ENCODE peak calls at places on chromosomes 13 and 19, in four cellular contexts. V, Q, L and X are unnamed samples.

GRCh38 chr13:112943309-112944125 is 25.5 kb upstream of the MCF2L start:
- DNase-seq in Q (peak; percentile 50), V (no peak), L (peak; percentile 28), X (no peak)

GRCh38 chr13:101150998-101151397 is 265.3 kb downstream of the NALCN start:
- DNase-seq in Q (no peak), L (no peak), V (no peak), X (peak; percentile 9)

GRCh38 chr13:25683056-25683455 is 311.3 kb downstream of the ATP8A2 start:
- DNase-seq in L (no peak), V (no peak), Q (no peak), X (no peak)

GRCh38 chr13:26980099-26981031 is 191.2 kb downstream of the USP12 start:
- DNase-seq in V (no peak), Q (no peak), L (no peak), X (no peak)

GRCh38 chr13:40963927-40964326 is 55.2 kb downstream of the ELF1 start:
- DNase-seq in Q (peak; percentile 69), V (no peak), L (no peak), X (no peak)

GRCh38 chr13:102392810-102393209 is 9.0 kb downstream of the FGF14 start:
- DNase-seq in V (no peak), Q (peak; percentile 33), L (no peak), X (no peak)

GRCh38 chr13:27928805-27929753 is 9.3 kb downstream of the PDX1 start:
- DNase-seq in V (no peak), L (no peak), Q (no peak), X (no peak)

GRCh38 chr19:49820125-49820524 is 2.0 kb downstream of the MED25 start:
- DNase-seq in L (no peak), Q (no peak), V (no peak), X (no peak)

GRCh38 chr13:99314640-99315176 is 7.5 kb upstream of the GPR183 start:
- DNase-seq in Q (no peak), V (peak; percentile 98), L (no peak), X (peak; percentile 93)

GRCh38 chr13:109154546-109154945 is 525.1 kb downstream of the MYO16 start:
- DNase-seq in V (peak; percentile 11), Q (peak; percentile 10), L (no peak), X (peak; percentile 80)

GRCh38 chr13:47708386-47708785 is 292.7 kb downstream of the SUCLA2 start:
- DNase-seq in L (no peak), V (no peak), Q (peak; percentile 16), X (no peak)

GRCh38 chr13:50437252-50437651 is 406.2 kb downstream of the DLEU7 start:
- DNase-seq in V (no peak), Q (peak; percentile 22), L (no peak), X (no peak)

GRCh38 chr13:24631922-24632321 is 48.3 kb upstream of the ATP12A start:
- DNase-seq in L (no peak), Q (no peak), V (no peak), X (no peak)

GRCh38 chr13:83672611-83673010 is 209.7 kb downstream of the SLITRK1 start:
- DNase-seq in Q (no peak), L (no peak), V (no peak), X (no peak)

GRCh38 chr19:48964205-48965032 is 690 bp upstream of the FTL start:
- DNase-seq in Q (peak; percentile 35), L (no peak), V (no peak), X (no peak)

GRCh38 chr19:22617614-22618325 is 16.4 kb upstream of the ZNF492 start:
- DNase-seq in Q (no peak), L (no peak), V (no peak), X (no peak)

GRCh38 chr19:10797541-10798256 is 38.3 kb downstream of the TMED1 start:
- DNase-seq in L (no peak), Q (no peak), V (peak; percentile 79), X (peak; percentile 48)

GRCh38 chr13:59842507-59842906 is 321.2 kb downstream of the DIAPH3 start:
- DNase-seq in L (no peak), Q (peak; percentile 49), V (peak; percentile 5), X (peak; percentile 17)

GRCh38 chr13:30711375-30711774 is 24.0 kb upstream of the ALOX5AP start:
- DNase-seq in Q (peak; percentile 43), V (no peak), L (no peak), X (no peak)

GRCh38 chr13:20518652-20519051 is 7.0 kb downstream of the CRYL1 start:
- DNase-seq in L (no peak), Q (no peak), V (no peak), X (no peak)

GRCh38 chr19:20254151-20254550 is 87.1 kb downstream of the ZNF486 start:
- DNase-seq in Q (peak; percentile 40), V (no peak), L (no peak), X (no peak)

GRCh38 chr19:9009935-9010651 is at the start of gene MUC16:
- DNase-seq in V (no peak), Q (no peak), L (no peak), X (no peak)